ENCODE peak calls at places on chromosome 15, in six cellular contexts. T is GM12891; U is kidney glomerular epithelial cell; K is T follicular helper cell; C is adrenal gland; S is stimulated activated CD8-positive, alpha-beta memory T cell treated with anti-CD3 and anti-CD28 coated beads, Interleukin-2, amount 100 ng/mL, for 1 hour. D is an unnamed sample.

GRCh38 chr15:51267714-51268105 is 70.7 kb downstream of the CYP19A1 start:
- DNase-seq in S (no peak), K (no peak), T (no peak), U (no peak), C (peak), D (peak)

GRCh38 chr15:61382927-61383326 is 153.8 kb upstream of the RORA start:
- DNase-seq in S (no peak), U (no peak), K (no peak), C (no peak), T (no peak), D (no peak)

GRCh38 chr15:40320931-40321371 is 2.5 kb upstream of the INAFM2 start:
- DNase-seq in S (peak), U (peak), T (no peak), K (peak), C (peak), D (peak)

GRCh38 chr15:77266708-77267387 is 153.1 kb downstream of the PEAK1 start:
- DNase-seq in K (no peak), S (no peak), U (no peak), C (no peak), T (no peak), D (no peak)

GRCh38 chr15:48963524-48964113 is at the start of gene SHC4:
- DNase-seq in U (peak), C (peak), S (no peak), K (no peak), T (peak), D (peak)

GRCh38 chr15:29133791-29134190 is 135.8 kb downstream of the NSMCE3 start:
- DNase-seq in U (no peak), T (no peak), K (no peak), S (no peak), C (no peak), D (no peak)

GRCh38 chr15:30649952-30650929 is 24.3 kb downstream of the ARHGAP11B start:
- DNase-seq in C (no peak), U (no peak), T (peak), K (no peak), S (no peak), D (no peak)

GRCh38 chr15:95734422-95735316 is 595.8 kb upstream of the NR2F2 start:
- DNase-seq in U (no peak), C (no peak), T (no peak), S (no peak), K (no peak), D (no peak)

GRCh38 chr15:26867199-26868007 is 541 bp downstream of the GABRA5 start:
- DNase-seq in S (no peak), T (no peak), C (no peak), K (no peak), U (no peak), D (peak)

GRCh38 chr15:59304807-59305206 is 67.9 kb downstream of the MYO1E start:
- DNase-seq in U (no peak), C (peak), K (no peak), T (no peak), S (no peak), D (no peak)

GRCh38 chr15:81155375-81156218 is 21.5 kb downstream of the CFAP161 start:
- DNase-seq in U (peak), K (no peak), S (no peak), T (no peak), C (peak), D (peak)

GRCh38 chr15:44193651-44194396 is 1.2 kb downstream of the FRMD5 start:
- DNase-seq in S (no peak), T (no peak), C (peak), K (no peak), U (peak), D (peak)

GRCh38 chr15:77474310-77474986 is 53.8 kb downstream of the HMG20A start:
- DNase-seq in U (no peak), C (no peak), T (no peak), S (no peak), K (no peak), D (no peak)

GRCh38 chr15:40937762-40938529 is 8.8 kb downstream of the DLL4 start:
- DNase-seq in C (no peak), K (no peak), U (peak), T (no peak), S (no peak), D (peak)

GRCh38 chr15:99486371-99487336 is 79.1 kb upstream of the MEF2A start:
- DNase-seq in T (no peak), K (no peak), C (peak), U (peak), S (no peak), D (peak)

GRCh38 chr15:67049351-67050044 is 15.9 kb upstream of the SMAD3 start:
- DNase-seq in T (no peak), K (no peak), C (peak), S (no peak), U (peak), D (peak)

GRCh38 chr15:54687628-54688027 is 509.1 kb downstream of the RSL24D1 start:
- DNase-seq in S (no peak), T (no peak), C (no peak), U (peak), K (no peak), D (peak)

GRCh38 chr15:41987246-41987924 is 15.0 kb upstream of the EHD4 start:
- DNase-seq in T (no peak), S (no peak), C (no peak), K (no peak), U (no peak), D (no peak)

GRCh38 chr15:68012911-68013310 is 41.2 kb upstream of the PIAS1 start:
- DNase-seq in K (no peak), S (no peak), U (no peak), T (no peak), C (no peak), D (no peak)

GRCh38 chr15:87500240-87500639 is 756.3 kb downstream of the NTRK3 start:
- DNase-seq in U (no peak), S (no peak), K (no peak), C (no peak), T (no peak), D (no peak)

GRCh38 chr15:66369773-66370651 is 13.5 kb upstream of the TIPIN start:
- DNase-seq in K (no peak), C (no peak), S (no peak), T (no peak), U (no peak), D (no peak)